ENCODE peak calls at places on chromosomes 16 and 17, in eight cellular contexts. K is prostate gland, M is A549, N is stomach, A is uterus, X is Peyer's patch, G is body of pancreas, B is HepG2. S is an unnamed sample.

GRCh38 chr17:65463242-65463641 is 98.2 kb downstream of the AXIN2 start:
- DNase-seq in M (no peak), X (no peak), G (peak; percentile 59), B (no peak), K (peak; percentile 13), A (peak; percentile 63), N (peak; percentile 26), S (peak; percentile 64)

GRCh38 chr17:17416400-17417360 is 60.1 kb upstream of the MED9 start:
- DNase-seq in N (peak; percentile 58), B (peak; percentile 92), K (peak; percentile 72), G (peak; percentile 62), X (no peak), A (no peak), M (peak; percentile 81), S (peak; percentile 72)

GRCh38 chr16:11439216-11439615 is 94.0 kb downstream of the RMI2 start:
- DNase-seq in N (no peak), B (no peak), X (no peak), G (no peak), A (no peak), K (no peak), M (no peak), S (no peak)

GRCh38 chr16:85755929-85756768 is 5.3 kb upstream of the C16orf74 start:
- DNase-seq in N (no peak), M (no peak), B (no peak), X (no peak), A (no peak), K (no peak), G (no peak), S (no peak)

GRCh38 chr16:87416826-87417471 is 24.8 kb downstream of the MAP1LC3B start:
- DNase-seq in A (peak; percentile 47), N (no peak), X (no peak), M (peak; percentile 54), B (peak; percentile 29), K (no peak), G (peak; percentile 30), S (no peak)

GRCh38 chr17:62819511-62820221 is 11.6 kb upstream of the MARCHF10 start:
- DNase-seq in A (peak; percentile 62), K (peak; percentile 85), B (peak; percentile 78), N (peak; percentile 63), X (no peak), G (peak; percentile 78), M (peak; percentile 96), S (peak; percentile 69)

GRCh38 chr17:8629371-8630226 is 926 bp downstream of the MYH10 start:
- DNase-seq in B (no peak), K (peak; percentile 46), N (no peak), A (peak; percentile 51), G (peak; percentile 16), M (peak; percentile 17), X (peak; percentile 50), S (peak; percentile 88)

GRCh38 chr17:77105706-77106105 is 35.1 kb upstream of the SEC14L1 start:
- DNase-seq in N (no peak), A (no peak), M (no peak), K (no peak), B (no peak), X (no peak), G (no peak), S (no peak)

GRCh38 chr16:22007509-22008214 is at the start of gene MOSMO:
- DNase-seq in B (peak; percentile 85), K (peak; percentile 65), N (peak; percentile 82), X (peak; percentile 85), M (peak; percentile 46), G (peak; percentile 69), A (peak; percentile 75), S (peak; percentile 43)

GRCh38 chr16:73521499-73521898 is 473.6 kb upstream of the ZFHX3 start:
- DNase-seq in B (no peak), A (no peak), N (no peak), M (no peak), K (no peak), G (no peak), X (no peak), S (no peak)

GRCh38 chr17:47685556-47686275 is 8.2 kb upstream of the TBKBP1 start:
- DNase-seq in G (no peak), K (no peak), A (no peak), X (no peak), B (no peak), N (no peak), M (no peak), S (no peak)

GRCh38 chr17:47686276-47686635 is 7.7 kb upstream of the TBKBP1 start:
- DNase-seq in M (no peak), N (no peak), K (no peak), A (no peak), G (no peak), B (no peak), X (no peak), S (no peak)

GRCh38 chr17:47682138-47682537 is 11.8 kb upstream of the TBKBP1 start:
- DNase-seq in M (no peak), B (no peak), G (no peak), N (no peak), X (no peak), A (no peak), K (no peak), S (no peak)

GRCh38 chr17:47684535-47685193 is 9.3 kb upstream of the TBKBP1 start:
- DNase-seq in G (no peak), B (no peak), A (no peak), N (no peak), X (no peak), M (no peak), K (no peak), S (no peak)

DNA sequence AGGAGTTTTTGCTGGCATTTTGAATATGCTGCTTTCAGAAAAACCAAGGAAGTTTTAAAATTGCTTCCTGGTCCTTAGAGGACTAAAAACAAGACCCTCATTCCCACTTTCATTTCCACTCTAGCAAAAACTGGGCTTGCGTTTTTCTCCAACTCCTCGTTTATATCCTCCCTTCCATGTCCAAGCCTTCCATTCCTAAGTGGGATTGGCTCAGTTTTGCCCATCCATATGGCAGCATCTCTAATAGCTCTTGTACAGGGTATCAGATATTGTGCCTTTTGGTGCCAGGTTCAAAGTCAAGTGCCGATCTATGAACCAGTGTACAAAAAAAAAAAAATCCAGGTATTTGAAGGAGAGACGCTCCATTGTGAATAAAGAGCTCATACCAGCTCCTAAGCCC is 9.9 kb upstream of the TBKBP1 start:
- DNase-seq in N (no peak), B (no peak), K (no peak), A (no peak), X (no peak), M (no peak), G (no peak), S (no peak)
- TF ChIP-seq POLR2A in N (no peak), B (no peak), K (no peak), A (no peak), X (no peak), M (no peak), G (no peak), S (no peak)

DNA sequence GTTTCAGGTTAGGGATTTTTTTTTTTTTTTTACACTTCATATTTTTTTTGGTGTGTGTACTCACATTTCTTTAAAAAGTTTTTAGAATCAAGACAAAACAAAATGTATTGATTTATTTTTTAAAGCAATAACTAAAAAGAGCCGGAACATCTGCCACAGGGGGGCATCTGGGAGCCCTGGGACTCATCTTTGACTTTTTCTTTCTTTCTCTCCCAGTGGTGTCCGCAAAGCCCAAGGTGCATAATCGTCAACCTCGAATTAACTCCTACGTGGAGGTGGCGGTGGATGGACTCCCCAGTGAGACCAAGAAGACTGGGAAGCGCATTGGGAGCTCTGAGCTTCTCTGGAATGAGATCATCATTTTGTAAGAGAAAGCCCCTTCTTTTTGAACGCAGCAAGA is 36.3 kb downstream of the WWP2 start:
- DNase-seq in N (no peak), M (no peak), X (no peak), G (peak; percentile 31), B (no peak), A (no peak), K (no peak), S (no peak)
- TF ChIP-seq CTCF in N (no peak), M (peak; percentile 36), X (no peak), G (peak; percentile 33), B (peak; percentile 43), A (no peak), K (no peak), S (no peak)

GRCh38 chr17:44345497-44346026 is 460 bp downstream of the GRN start:
- DNase-seq in G (peak; percentile 62), B (peak; percentile 79), A (peak; percentile 56), M (peak; percentile 75), K (peak; percentile 51), X (peak; percentile 64), N (peak; percentile 44), S (no peak)
- TF ChIP-seq POLR2A in G (no peak), B (no peak), A (no peak), M (no peak), K (no peak), X (no peak), N (no peak), S (no peak)

GRCh38 chr16:30548392-30549255 is 9.6 kb downstream of the ZNF764 start:
- DNase-seq in B (no peak), X (no peak), K (no peak), M (no peak), A (no peak), G (no peak), N (no peak), S (no peak)
- TF ChIP-seq CTCF in B (no peak), X (no peak), K (no peak), M (no peak), A (no peak), G (no peak), N (no peak), S (no peak)

DNA sequence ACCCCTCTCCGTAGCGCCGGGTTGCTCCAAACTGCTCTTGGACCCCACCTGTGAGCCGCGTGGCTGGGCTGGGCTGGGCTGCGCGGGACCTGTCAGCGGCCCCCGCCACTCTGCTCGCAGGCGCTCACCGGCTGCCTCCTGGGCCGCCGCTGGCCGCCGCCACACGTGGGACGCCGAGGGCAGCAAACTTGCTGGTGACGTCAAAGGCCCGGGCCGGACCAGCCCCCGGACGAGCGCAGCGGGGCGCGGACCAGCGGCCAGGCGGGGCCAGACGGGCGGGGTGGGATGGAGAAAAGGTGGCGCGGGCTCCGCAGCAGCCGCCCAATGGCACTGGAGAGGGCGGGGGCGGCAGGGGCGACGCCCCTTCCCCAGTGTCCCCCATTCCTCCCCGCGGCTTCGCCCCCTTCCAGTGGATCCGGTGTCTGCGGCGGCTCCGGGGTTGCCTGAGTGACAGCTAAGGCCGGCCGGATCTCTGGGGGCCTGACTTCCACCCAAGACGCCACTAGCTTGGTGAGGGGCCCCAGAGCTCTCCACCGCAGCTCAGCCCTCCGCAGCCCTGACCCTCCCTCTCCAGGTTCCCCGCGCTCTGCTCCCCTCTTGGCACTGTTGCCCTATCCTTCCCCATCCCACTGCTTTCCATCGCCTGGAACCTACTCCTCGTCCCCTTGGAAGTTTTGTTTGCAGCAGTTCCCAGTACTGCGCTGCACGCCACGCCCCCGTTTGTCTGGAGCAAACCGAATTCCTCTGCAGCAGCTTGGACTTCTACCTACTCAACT is at the start of gene HS3ST3A1:
- DNase-seq in B (no peak), K (peak; percentile 5), G (peak; percentile 10), X (peak; percentile 48), N (no peak), M (no peak), A (peak; percentile 58), S (no peak)
- TF ChIP-seq POLR2A in B (no peak), K (no peak), G (no peak), X (no peak), N (no peak), M (no peak), A (no peak), S (no peak)

GRCh38 chr17:28527181-28527681 is 21.1 kb downstream of the FOXN1 start:
- DNase-seq in G (no peak), B (no peak), N (no peak), X (no peak), M (no peak), K (no peak), A (no peak), S (no peak)
- TF ChIP-seq CTCF in G (no peak), B (no peak), N (no peak), X (no peak), M (no peak), K (no peak), A (no peak), S (no peak)